ENCODE peak calls at places on chromosomes 2 and 18, in four cellular contexts. F is upper lobe of left lung, U is osteoblast, E is IMR-90. N is an unnamed sample.

GRCh38 chr18:74476154-74476553 is 19.0 kb upstream of the DIPK1C start:
- DNase-seq in U (peak), F (no peak), E (peak), N (no peak)

GRCh38 chr2:58899692-58900091 is 658.6 kb upstream of the FANCL start:
- DNase-seq in F (no peak), U (no peak), E (peak), N (no peak)

GRCh38 chr2:102968375-102968774 is 206.5 kb downstream of the TMEM182 start:
- DNase-seq in U (no peak), F (no peak), E (no peak), N (no peak)

GRCh38 chr2:126244937-126245336 is 411.0 kb upstream of the GYPC start:
- DNase-seq in E (no peak), F (peak), U (no peak), N (no peak)

GRCh38 chr18:44805176-44805575 is 124.5 kb downstream of the SETBP1 start:
- DNase-seq in E (no peak), F (no peak), U (no peak), N (no peak)

GRCh38 chr2:236671820-236672520 is 102.3 kb downstream of the ACKR3 start:
- DNase-seq in U (no peak), F (peak), E (no peak), N (no peak)

GRCh38 chr18:78728301-78729098 is 251.1 kb upstream of the SALL3 start:
- DNase-seq in E (no peak), U (no peak), F (no peak), N (no peak)

GRCh38 chr18:55265916-55266488 is 306.7 kb upstream of the CCDC68 start:
- DNase-seq in E (peak), F (no peak), U (no peak), N (no peak)

GRCh38 chr2:197137234-197137633 is 173.3 kb downstream of the ANKRD44 start:
- DNase-seq in F (no peak), E (peak), U (no peak), N (no peak)

GRCh38 chr18:36340232-36340631 is 42.7 kb downstream of the FHOD3 start:
- DNase-seq in F (no peak), U (no peak), E (no peak), N (no peak)

GRCh38 chr2:233426619-233427342 is 72.5 kb downstream of the DGKD start:
- DNase-seq in E (peak), F (no peak), U (no peak), N (no peak)

GRCh38 chr2:38376683-38377500 is at the start of gene ATL2:
- DNase-seq in E (peak), F (peak), U (peak), N (peak)

GRCh38 chr2:109482371-109482841 is 131.4 kb downstream of the SEPTIN10 start:
- DNase-seq in F (no peak), U (no peak), E (no peak), N (no peak)

GRCh38 chr2:38377501-38378258 is 607 bp upstream of the ATL2 start:
- DNase-seq in E (peak), F (no peak), U (peak), N (peak)

GRCh38 chr2:61460168-61460567 is 10.7 kb downstream of the USP34 start:
- DNase-seq in F (peak), E (peak), U (peak), N (no peak)

GRCh38 chr2:200422071-200422470 is 87.8 kb downstream of the KCTD18 start:
- DNase-seq in F (no peak), E (no peak), U (no peak), N (no peak)

GRCh38 chr2:159009940-159010339 is 41.5 kb downstream of the TANC1 start:
- DNase-seq in U (no peak), E (peak), F (no peak), N (no peak)

GRCh38 chr2:197209742-197210408 is 100.7 kb downstream of the ANKRD44 start:
- DNase-seq in E (no peak), U (no peak), F (peak), N (no peak)

GRCh38 chr2:158797963-158798700 is 3.0 kb downstream of the DAPL1 start:
- DNase-seq in E (no peak), U (peak), F (no peak), N (no peak)

GRCh38 chr18:58687871-58688308 is 16.6 kb downstream of the MALT1 start:
- DNase-seq in U (no peak), E (no peak), F (no peak), N (no peak)

GRCh38 chr2:179298666-179299065 is 34.0 kb upstream of the SESTD1 start:
- DNase-seq in U (no peak), F (no peak), E (no peak), N (no peak)

GRCh38 chr2:75547345-75548035 is 13.2 kb downstream of the EVA1A start:
- DNase-seq in E (peak), U (peak), F (no peak), N (peak)

GRCh38 chr2:238239552-238239871 is 326 bp downstream of the HES6 start:
- DNase-seq in E (no peak), U (peak), F (no peak), N (no peak)

GRCh38 chr18:41871229-41872000 is 83.6 kb upstream of the PIK3C3 start:
- DNase-seq in F (no peak), E (no peak), U (no peak), N (no peak)

GRCh38 chr2:42754021-42754775 is 9.7 kb downstream of the OXER1 start:
- DNase-seq in E (peak), F (no peak), U (peak), N (no peak)

GRCh38 chr18:58158459-58158858 is 114.4 kb downstream of the NEDD4L start:
- DNase-seq in E (no peak), U (no peak), F (no peak), N (no peak)

GRCh38 chr2:85133751-85134254 is 611 bp downstream of the TCF7L1 start:
- DNase-seq in U (peak), E (peak), F (peak), N (no peak)

GRCh38 chr2:207394812-207395534 is 134.8 kb upstream of the CREB1 start:
- DNase-seq in F (no peak), U (peak), E (peak), N (peak)

GRCh38 chr18:28087173-28087563 is 89.8 kb downstream of the CDH2 start:
- DNase-seq in E (no peak), U (peak), F (no peak), N (no peak)

GRCh38 chr18:23825978-23826405 is 136.7 kb downstream of the LAMA3 start:
- DNase-seq in F (peak), U (peak), E (peak), N (peak)

GRCh38 chr2:232525199-232525598 is 761 bp upstream of the CHRND start:
- DNase-seq in U (no peak), E (no peak), F (no peak), N (no peak)

GRCh38 chr2:39851691-39852110 is 72.6 kb upstream of the THUMPD2 start:
- DNase-seq in F (no peak), U (no peak), E (peak), N (peak)

GRCh38 chr2:60560734-60561649 is 7.5 kb upstream of the BCL11A start:
- DNase-seq in U (no peak), E (no peak), F (no peak), N (no peak)

DNA sequence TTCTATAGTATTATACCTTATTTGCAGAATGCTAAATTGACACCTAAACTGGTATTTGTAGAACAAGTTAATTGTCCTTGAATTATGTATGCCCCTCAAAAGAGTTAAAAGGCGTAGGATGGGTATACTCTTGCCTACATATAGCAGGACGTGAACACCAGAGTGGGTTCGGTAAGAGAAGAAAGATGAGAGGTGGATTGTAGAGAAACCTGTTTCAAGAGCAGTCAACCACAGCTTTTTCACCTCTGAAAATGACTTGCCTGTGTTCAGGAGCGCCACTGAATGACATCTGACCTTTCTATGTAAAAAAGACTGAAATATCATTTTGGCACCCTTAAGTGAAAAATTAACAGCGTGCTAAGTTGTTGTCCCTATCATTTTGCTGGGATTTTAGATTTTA is 4.2 kb upstream of the RTN4 start:
- DNase-seq in U (no peak), E (no peak), F (no peak), N (no peak)
- H3K4me3 ChIP-seq in U (no peak), E (no peak), F (no peak), N (no peak)

GRCh38 chr2:128466377-128467175 is 147.9 kb upstream of the HS6ST1 start:
- DNase-seq in F (no peak), E (no peak), U (peak), N (no peak)
- TF ChIP-seq CTCF in F (no peak), E (no peak), U (no peak), N (no peak)

GRCh38 chr2:144452169-144453038 is 67.5 kb downstream of the ZEB2 start:
- DNase-seq in E (peak), U (no peak), F (no peak), N (no peak)
- H3K4me3 ChIP-seq in E (peak), U (peak), F (peak), N (peak)

GRCh38 chr2:113964436-113964835 is 74.5 kb downstream of the ACTR3 start:
- DNase-seq in E (peak), F (no peak), U (no peak), N (no peak)

GRCh38 chr2:113966171-113966570 is 76.3 kb downstream of the ACTR3 start:
- DNase-seq in F (no peak), E (no peak), U (no peak), N (no peak)

GRCh38 chr2:113965228-113965627 is 75.3 kb downstream of the ACTR3 start:
- DNase-seq in U (no peak), F (no peak), E (no peak), N (no peak)

GRCh38 chr2:113966832-113967231 is 76.9 kb downstream of the ACTR3 start:
- DNase-seq in U (peak), F (no peak), E (peak), N (no peak)

DNA sequence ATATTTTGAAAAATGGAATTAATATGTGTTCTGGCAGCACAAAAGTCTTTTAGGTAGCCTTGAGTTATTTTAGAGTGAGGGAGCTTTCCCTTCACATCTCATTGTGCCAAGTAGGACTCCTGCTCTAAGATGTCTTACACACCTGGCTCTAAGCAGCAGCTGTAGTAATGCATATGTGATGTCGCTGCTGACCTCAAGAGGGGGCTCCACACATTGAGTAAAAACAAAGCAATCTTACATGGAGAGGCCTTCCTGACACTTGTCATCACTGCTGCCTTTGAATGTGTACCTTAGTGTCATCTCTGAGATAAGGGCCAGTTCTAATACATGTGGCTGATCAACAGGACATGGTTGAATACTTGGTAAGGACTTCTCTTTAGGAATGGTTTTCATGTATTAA is 75.8 kb downstream of the ACTR3 start:
- DNase-seq in F (peak), U (no peak), E (peak), N (no peak)
- TF ChIP-seq CTCF in F (peak), U (peak), E (peak), N (peak)

DNA sequence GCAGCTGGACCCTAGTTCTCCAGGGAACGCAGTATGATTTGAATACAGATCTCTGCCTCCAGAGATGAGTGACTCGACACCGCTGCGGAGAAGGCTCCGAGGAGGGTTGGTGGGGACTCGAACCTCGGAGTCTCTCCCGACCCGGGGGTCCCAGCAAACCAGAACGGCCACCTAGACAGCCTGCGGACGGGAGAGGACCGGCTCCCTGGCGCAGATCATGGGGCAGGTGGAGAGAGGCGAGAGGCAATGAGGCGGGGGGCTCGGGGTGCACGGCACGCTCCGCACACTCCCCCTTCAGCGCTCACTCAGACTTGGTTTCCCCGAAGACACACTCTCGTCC is 12.6 kb downstream of the DYSF start:
- DNase-seq in F (no peak), U (no peak), E (no peak), N (no peak)
- H3K4me3 ChIP-seq in F (peak), U (peak), E (peak), N (peak)